ENCODE peak calls at places on chromosome 3, in ten cellular contexts. H, R, O, P, S, L, M, G, X and C are unnamed samples.

GRCh38 chr3:108420926-108421325 is 89.5 kb downstream of the MYH15 start:
- DNase-seq in H (no peak), R (no peak), O (no peak), P (no peak), S (peak), L (peak), M (peak), G (peak), X (no peak), C (no peak)

GRCh38 chr3:186365202-186365974 is 3.4 kb upstream of the DGKG start:
- DNase-seq in H (no peak), R (no peak), O (no peak), P (no peak), S (no peak), L (peak), M (no peak), G (peak), X (no peak), C (no peak)

GRCh38 chr3:104297617-104298016 is 1069.1 kb upstream of the ALCAM start:
- DNase-seq in H (no peak), R (no peak), O (no peak), P (no peak), S (no peak), L (no peak), M (no peak), G (no peak), X (no peak), C (no peak)

GRCh38 chr3:175851541-175851940 is 992.4 kb downstream of the NAALADL2 start:
- DNase-seq in H (no peak), R (no peak), O (no peak), P (no peak), S (no peak), L (no peak), M (no peak), G (no peak), X (no peak), C (no peak)

GRCh38 chr3:38782148-38782547 is 33.9 kb downstream of the SCN10A start:
- DNase-seq in H (no peak), R (no peak), O (no peak), P (no peak), S (no peak), L (peak), M (peak), G (no peak), X (no peak), C (no peak)

GRCh38 chr3:15665510-15666150 is 64.1 kb downstream of the BTD start:
- DNase-seq in H (no peak), R (no peak), O (no peak), P (no peak), S (no peak), L (no peak), M (peak), G (peak), X (no peak), C (no peak)

GRCh38 chr3:197327701-197328100 is 29.3 kb upstream of the DLG1 start:
- DNase-seq in H (no peak), R (no peak), O (no peak), P (no peak), S (no peak), L (peak), M (no peak), G (peak), X (no peak), C (no peak)

GRCh38 chr3:135103913-135104312 is 308.9 kb downstream of the EPHB1 start:
- DNase-seq in H (no peak), R (no peak), O (no peak), P (no peak), S (no peak), L (no peak), M (no peak), G (no peak), X (no peak), C (no peak)

GRCh38 chr3:195207731-195208130 is 63.2 kb downstream of the XXYLT1 start:
- DNase-seq in H (no peak), R (no peak), O (no peak), P (peak), S (no peak), L (no peak), M (peak), G (no peak), X (no peak), C (no peak)